ENCODE peak calls at places on chromosomes 12 and 14, in ten cellular contexts. M is endodermal cell, T is mammary epithelial cell, Z is fibroblast of lung, X is A549, R is coronary artery, D is stomach, P is adrenal gland, B is esophagus squamous epithelium, U is H9. J is an unnamed sample.

GRCh38 chr12:27083861-27084271 is 1.5 kb upstream of the C12orf71 start:
- DNase-seq in M (no peak), T (peak), Z (peak), X (no peak), R (no peak), D (no peak), P (no peak), B (no peak), U (no peak), J (no peak)

GRCh38 chr14:51846631-51847488 is 13.6 kb upstream of the GNG2 start:
- DNase-seq in M (peak), T (no peak), Z (peak), X (no peak), R (no peak), D (peak), P (peak), B (peak), U (peak), J (no peak)

GRCh38 chr12:69475237-69475984 is 5.2 kb downstream of the FRS2 start:
- DNase-seq in M (no peak), T (no peak), Z (peak), X (no peak), R (no peak), D (no peak), P (peak), B (no peak), U (no peak), J (no peak)

GRCh38 chr12:7833831-7834230 is 38.9 kb downstream of the SLC2A14 start:
- DNase-seq in M (no peak), T (no peak), Z (no peak), X (no peak), R (no peak), D (no peak), P (no peak), B (no peak), U (no peak), J (no peak)

GRCh38 chr12:52338241-52338960 is 17.2 kb upstream of the KRT83 start:
- DNase-seq in M (no peak), T (peak), Z (no peak), X (no peak), R (no peak), D (no peak), P (no peak), B (no peak), U (no peak), J (no peak)

GRCh38 chr12:20798561-20798960 is 11.9 kb upstream of the SLCO1B3 start:
- DNase-seq in M (no peak), T (no peak), Z (no peak), X (no peak), R (no peak), D (no peak), P (no peak), B (no peak), U (no peak), J (no peak)

GRCh38 chr12:116376354-116377193 is 99.1 kb upstream of the MED13L start:
- DNase-seq in M (no peak), T (no peak), Z (peak), X (peak), R (no peak), D (no peak), P (no peak), B (no peak), U (no peak), J (no peak)

GRCh38 chr14:89911018-89911919 is 43.3 kb downstream of the EFCAB11 start:
- DNase-seq in M (peak), T (no peak), Z (peak), X (no peak), R (no peak), D (peak), P (peak), B (no peak), U (peak), J (peak)

GRCh38 chr14:106843951-106844483 is 1317.6 kb downstream of the TMEM121 start:
- DNase-seq in M (no peak), T (peak), Z (no peak), X (peak), R (no peak), D (peak), P (peak), B (no peak), U (no peak), J (no peak)

GRCh38 chr14:59705245-59705644 is 128.6 kb upstream of the CCDC175 start:
- DNase-seq in M (no peak), T (no peak), Z (no peak), X (no peak), R (no peak), D (no peak), P (no peak), B (no peak), U (no peak), J (no peak)

GRCh38 chr14:91349481-91350074 is 68.0 kb downstream of the CCDC88C start:
- DNase-seq in M (no peak), T (no peak), Z (no peak), X (no peak), R (no peak), D (no peak), P (no peak), B (no peak), U (no peak), J (no peak)

GRCh38 chr12:3225154-3225795 is 148.1 kb downstream of the TSPAN9 start:
- DNase-seq in M (no peak), T (no peak), Z (peak), X (no peak), R (no peak), D (no peak), P (no peak), B (no peak), U (no peak), J (no peak)

GRCh38 chr12:104534162-104534856 is 77.6 kb downstream of the CHST11 start:
- DNase-seq in M (no peak), T (no peak), Z (no peak), X (no peak), R (no peak), D (no peak), P (peak), B (no peak), U (no peak), J (no peak)

GRCh38 chr12:98238513-98238912 is 276.9 kb upstream of the TMPO start:
- DNase-seq in M (no peak), T (peak), Z (peak), X (no peak), R (no peak), D (no peak), P (peak), B (no peak), U (no peak), J (peak)

GRCh38 chr12:55885113-55885512 is 42.4 kb upstream of the MMP19 start:
- DNase-seq in M (no peak), T (no peak), Z (no peak), X (no peak), R (no peak), D (no peak), P (no peak), B (no peak), U (no peak), J (no peak)

GRCh38 chr12:107144990-107145389 is 51.6 kb upstream of the CRY1 start:
- DNase-seq in M (no peak), T (no peak), Z (no peak), X (no peak), R (no peak), D (no peak), P (no peak), B (no peak), U (no peak), J (no peak)

GRCh38 chr12:96212456-96213375 is 18.5 kb downstream of the ELK3 start:
- DNase-seq in M (peak), T (no peak), Z (no peak), X (no peak), R (no peak), D (no peak), P (no peak), B (no peak), U (no peak), J (no peak)

GRCh38 chr12:47312794-47313426 is 233.2 kb upstream of the AMIGO2 start:
- DNase-seq in M (no peak), T (no peak), Z (no peak), X (no peak), R (no peak), D (no peak), P (no peak), B (no peak), U (no peak), J (no peak)

GRCh38 chr14:32986791-32987545 is 48.3 kb downstream of the NPAS3 start:
- DNase-seq in M (no peak), T (no peak), Z (peak), X (no peak), R (no peak), D (no peak), P (no peak), B (no peak), U (no peak), J (no peak)

GRCh38 chr12:113889806-113890581 is 76.1 kb downstream of the RBM19 start:
- DNase-seq in M (no peak), T (no peak), Z (no peak), X (no peak), R (no peak), D (no peak), P (no peak), B (no peak), U (no peak), J (peak)

GRCh38 chr12:18217981-18218380 is 43.3 kb upstream of the PIK3C2G start:
- DNase-seq in M (no peak), T (peak), Z (no peak), X (no peak), R (no peak), D (no peak), P (no peak), B (no peak), U (no peak), J (no peak)

GRCh38 chr12:104689630-104690029 is 232.9 kb downstream of the CHST11 start:
- DNase-seq in M (peak), T (no peak), Z (no peak), X (no peak), R (no peak), D (no peak), P (no peak), B (no peak), U (no peak), J (no peak)

GRCh38 chr14:101186544-101186943 is 283.0 kb upstream of the RTL1 start:
- DNase-seq in M (no peak), T (no peak), Z (no peak), X (no peak), R (no peak), D (peak), P (no peak), B (no peak), U (no peak), J (no peak)

DNA sequence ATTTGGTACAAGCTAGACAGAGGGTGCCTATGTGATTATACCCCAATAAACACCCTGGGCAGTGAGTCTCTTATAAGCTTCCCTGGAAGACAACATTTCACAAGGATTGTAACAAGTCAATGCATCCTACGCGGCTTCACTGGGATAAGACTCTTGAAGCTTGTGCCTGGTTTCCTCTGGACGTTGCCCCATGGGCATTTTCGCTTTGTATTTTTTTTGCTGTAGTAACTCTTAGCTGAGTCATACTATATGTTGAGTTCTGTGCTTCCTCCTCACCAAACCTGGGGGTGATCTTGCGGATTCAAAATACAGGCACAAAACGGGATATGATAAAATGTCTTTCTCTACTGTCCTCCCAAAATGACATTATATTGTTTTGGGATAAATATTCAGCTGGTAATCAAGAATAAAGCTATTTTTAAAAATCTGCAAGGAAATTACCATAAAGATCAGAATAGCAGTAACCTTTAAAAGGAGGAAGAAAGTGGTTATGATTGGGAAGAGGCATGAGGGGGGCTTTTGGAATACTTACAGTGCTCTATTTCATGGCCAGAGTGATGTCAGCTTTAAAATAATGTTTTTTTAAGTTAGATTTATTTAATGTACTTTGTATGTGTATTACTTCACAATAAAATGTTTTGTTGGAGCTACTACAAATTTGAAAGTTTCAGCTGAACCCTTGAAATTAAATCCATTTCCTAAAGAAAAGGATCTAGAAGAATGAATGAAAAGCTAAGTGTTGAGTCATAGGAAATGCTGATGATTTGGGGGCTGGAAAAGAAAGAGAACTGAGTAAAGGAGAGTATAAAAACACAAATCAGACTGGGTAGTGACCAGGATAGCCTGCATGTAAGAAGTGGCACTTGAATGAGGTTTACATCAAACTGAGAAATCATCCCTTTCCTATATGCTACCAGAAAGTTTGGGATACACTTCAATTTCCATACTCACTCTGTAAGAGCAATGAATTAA is 14.7 kb downstream of the BTBD7 start:
- DNase-seq in M (no peak), T (no peak), Z (peak), X (peak), R (no peak), D (no peak), P (no peak), B (no peak), U (no peak), J (no peak)
- H3K27ac ChIP-seq in M (no peak), T (no peak), Z (peak), X (peak), R (no peak), D (peak), P (no peak), B (no peak), U (no peak), J (no peak)

DNA sequence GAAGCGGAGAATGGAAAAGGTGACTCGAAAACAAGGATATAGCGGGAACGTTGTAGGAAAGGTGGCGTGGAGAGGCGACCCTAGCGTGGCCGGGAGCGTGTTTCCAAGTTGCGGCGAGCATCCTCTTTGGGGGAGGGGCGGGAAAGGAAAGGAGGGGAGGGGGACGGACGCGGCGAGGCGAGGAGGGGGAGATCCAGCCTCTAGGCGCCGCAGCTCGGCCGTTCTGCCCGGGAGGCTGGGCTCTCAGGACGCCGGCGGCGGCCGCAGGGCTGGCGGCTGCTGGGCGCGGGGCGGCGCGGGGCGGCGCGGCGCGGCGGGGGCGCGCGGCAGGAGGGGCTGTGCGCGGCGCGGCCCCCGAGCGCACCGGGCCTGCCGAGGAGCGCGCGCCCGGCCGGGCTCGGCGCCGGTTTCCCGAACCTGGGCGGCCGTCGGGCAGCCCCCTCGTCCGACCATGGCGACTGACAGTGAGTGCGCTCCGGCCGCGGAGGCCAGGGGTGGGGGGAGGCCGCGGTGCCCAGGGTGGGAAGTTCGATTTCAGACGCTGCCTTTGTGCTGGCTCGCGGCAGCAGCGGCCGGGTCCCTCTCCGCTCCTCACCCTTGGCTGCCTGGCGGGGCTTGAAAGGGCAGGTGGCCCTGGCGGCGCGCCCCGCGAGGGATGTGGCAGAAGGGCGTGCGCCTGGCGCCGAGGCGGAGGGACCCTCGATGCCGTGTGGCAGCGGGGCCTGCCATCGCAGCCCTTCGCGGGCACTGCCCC is 50.3 kb downstream of the SNAPC1 start:
- DNase-seq in M (peak), T (peak), Z (no peak), X (no peak), R (no peak), D (no peak), P (no peak), B (no peak), U (peak), J (no peak)
- TF ChIP-seq CTCF in M (no peak), T (no peak), Z (no peak), X (no peak), R (no peak), D (no peak), P (no peak), B (no peak), U (no peak), J (no peak)

GRCh38 chr14:68325267-68325807 is 467.5 kb downstream of the ZFP36L1 start:
- DNase-seq in M (no peak), T (no peak), Z (no peak), X (no peak), R (no peak), D (no peak), P (no peak), B (no peak), U (no peak), J (no peak)
- H3K27ac ChIP-seq in M (no peak), T (no peak), Z (no peak), X (no peak), R (no peak), D (no peak), P (no peak), B (no peak), U (no peak), J (no peak)

DNA sequence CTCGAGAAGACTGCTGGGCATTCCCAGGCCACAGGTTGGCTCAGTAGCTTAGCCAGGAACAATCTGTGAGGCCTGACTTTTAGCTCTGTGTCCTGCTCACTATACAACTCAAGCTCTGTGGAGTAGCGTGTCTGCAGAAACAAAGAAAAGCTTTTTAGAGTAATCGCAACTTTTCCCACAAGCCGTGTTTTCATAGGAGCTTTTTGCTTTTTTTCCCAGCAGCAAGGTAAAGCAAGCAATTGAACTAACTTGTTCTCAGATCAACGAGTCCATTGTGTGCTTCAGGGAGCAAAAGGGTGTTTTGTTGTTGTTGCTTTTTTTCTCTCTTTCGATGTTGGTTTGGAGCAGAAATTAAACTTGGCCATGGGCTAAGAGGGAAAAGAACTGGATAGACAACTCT is 97.3 kb upstream of the BCL2L14 start:
- DNase-seq in M (peak), T (no peak), Z (no peak), X (no peak), R (no peak), D (no peak), P (no peak), B (no peak), U (no peak), J (no peak)
- TF ChIP-seq CTCF in M (no peak), T (no peak), Z (no peak), X (no peak), R (no peak), D (no peak), P (no peak), B (no peak), U (no peak), J (no peak)

DNA sequence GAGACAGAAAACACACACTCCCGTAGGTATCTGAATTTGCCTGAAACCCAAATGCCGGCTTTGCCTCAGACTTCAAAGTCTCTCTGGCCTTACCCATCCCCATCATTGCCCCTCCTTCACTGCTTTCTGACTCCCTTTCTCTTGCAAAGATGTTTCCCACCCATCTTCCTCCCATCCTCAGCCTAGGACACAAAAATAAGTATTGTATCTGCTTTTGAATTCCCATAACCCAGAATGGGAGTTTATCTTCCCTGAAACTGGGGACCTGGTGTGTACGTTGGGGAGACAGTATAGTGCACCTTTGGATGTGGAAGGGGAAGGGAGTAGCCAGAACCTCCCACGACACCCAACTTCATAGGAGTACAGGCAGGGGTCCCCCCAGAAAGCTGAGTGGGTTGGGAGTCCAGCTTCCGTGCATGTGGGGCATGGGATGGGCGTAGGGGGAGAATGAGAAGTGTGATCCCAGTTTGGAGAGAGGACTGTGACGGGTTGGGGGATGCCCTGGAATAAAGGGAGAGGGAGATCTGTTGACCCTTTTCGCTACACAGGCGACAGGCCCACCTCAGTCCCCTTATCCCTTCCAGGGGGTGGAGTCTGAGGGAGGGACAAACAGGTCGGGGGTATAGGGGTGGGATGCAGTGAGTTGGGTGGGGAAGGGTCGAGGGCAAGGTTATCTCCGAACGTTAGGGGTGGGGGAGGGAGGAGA is 488 bp upstream of the KIF5A start:
- DNase-seq in M (peak), T (no peak), Z (no peak), X (no peak), R (peak), D (no peak), P (no peak), B (no peak), U (no peak), J (no peak)
- H3K27ac ChIP-seq in M (no peak), T (no peak), Z (no peak), X (peak), R (no peak), D (no peak), P (no peak), B (no peak), U (no peak), J (no peak)

DNA sequence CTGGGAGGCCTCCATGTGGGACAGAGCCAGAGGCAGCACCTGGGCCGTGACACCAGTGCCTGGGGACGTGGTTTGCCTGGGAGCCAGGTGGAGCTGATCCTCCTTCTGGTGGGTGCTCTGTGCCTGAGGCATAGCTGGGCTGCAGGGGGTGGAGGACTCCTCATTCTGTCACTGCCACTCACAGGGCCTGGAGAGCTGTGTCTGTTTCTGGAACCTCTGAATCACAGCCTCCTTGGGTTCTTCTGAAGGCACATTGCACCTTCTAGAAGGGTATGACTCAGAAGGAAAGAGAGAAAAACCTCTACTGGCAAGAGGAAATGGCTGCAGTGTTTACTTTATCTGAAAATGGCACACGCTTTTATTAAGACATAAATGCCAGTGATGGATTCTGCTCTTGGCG is 659.8 kb downstream of the VRK1 start:
- DNase-seq in M (no peak), T (no peak), Z (no peak), X (no peak), R (no peak), D (no peak), P (no peak), B (no peak), U (no peak), J (no peak)
- TF ChIP-seq CTCF in M (no peak), T (no peak), Z (no peak), X (no peak), R (no peak), D (no peak), P (no peak), B (no peak), U (no peak), J (no peak)

GRCh38 chr12:108304633-108305032 is 34.5 kb downstream of the CMKLR1 start:
- DNase-seq in M (peak), T (no peak), Z (no peak), X (no peak), R (no peak), D (no peak), P (no peak), B (no peak), U (peak), J (no peak)
- H3K27ac ChIP-seq in M (no peak), T (no peak), Z (no peak), X (no peak), R (peak), D (peak), P (peak), B (peak), U (no peak), J (peak)